ENCODE peak calls at places on chromosomes 2 and 18, in four cellular contexts. F is tibial nerve, Q is uterus, P is HCT116. J is an unnamed sample.

GRCh38 chr2:169659314-169659713 is 34.9 kb downstream of the CFAP210 start:
- DNase-seq in Q (no peak), F (no peak), P (no peak), J (no peak)

GRCh38 chr2:236038096-236038495 is 130.1 kb downstream of the GBX2 start:
- DNase-seq in P (no peak), Q (no peak), F (no peak), J (no peak)

GRCh38 chr2:168254158-168254935 is 7.0 kb upstream of the STK39 start:
- DNase-seq in Q (no peak), P (peak), F (no peak), J (peak)

GRCh38 chr18:28594034-28594433 is 417.1 kb upstream of the CDH2 start:
- DNase-seq in P (peak), Q (no peak), F (no peak), J (peak)

GRCh38 chr2:47899915-47900314 is 6.4 kb downstream of the FBXO11 start:
- DNase-seq in P (no peak), Q (no peak), F (no peak), J (no peak)

GRCh38 chr2:86072271-86072858 is 33.3 kb downstream of the POLR1A start:
- DNase-seq in F (peak), P (no peak), Q (peak), J (no peak)

GRCh38 chr18:58045265-58046086 is 1.4 kb downstream of the NEDD4L start:
- DNase-seq in P (peak), F (no peak), Q (peak), J (peak)

GRCh38 chr2:55811048-55811447 is 112.5 kb downstream of the EFEMP1 start:
- DNase-seq in P (no peak), Q (no peak), F (no peak), J (no peak)

GRCh38 chr2:63051795-63052333 is 1.2 kb downstream of the OTX1 start:
- DNase-seq in P (no peak), F (no peak), Q (no peak), J (no peak)

GRCh38 chr2:45962522-45962921 is 311.0 kb downstream of the PRKCE start:
- DNase-seq in P (peak), Q (peak), F (no peak), J (peak)

GRCh38 chr2:20563833-20564232 is 87.1 kb downstream of the HS1BP3 start:
- DNase-seq in P (no peak), F (no peak), Q (no peak), J (peak)

GRCh38 chr2:237818066-237818473 is 19.5 kb downstream of the RBM44 start:
- DNase-seq in F (no peak), Q (no peak), P (no peak), J (peak)

GRCh38 chr2:117853316-117853715 is 38.8 kb downstream of the DDX18 start:
- DNase-seq in P (no peak), Q (no peak), F (no peak), J (no peak)

GRCh38 chr2:10533811-10534321 is 85.7 kb upstream of the ODC1 start:
- DNase-seq in Q (no peak), F (no peak), P (no peak), J (peak)

GRCh38 chr18:79574938-79575525 is 104.6 kb upstream of the CTDP1 start:
- DNase-seq in Q (peak), P (no peak), F (no peak), J (no peak)

GRCh38 chr18:10312316-10313015 is 142.0 kb upstream of the APCDD1 start:
- DNase-seq in P (no peak), F (no peak), Q (no peak), J (no peak)

GRCh38 chr2:48601349-48601748 is 16.3 kb upstream of the GTF2A1L start:
- DNase-seq in P (peak), Q (no peak), F (no peak), J (peak)

GRCh38 chr2:240143801-240144648 is 3.6 kb upstream of the OTOS start:
- DNase-seq in F (peak), P (peak), Q (peak), J (peak)

GRCh38 chr2:103875111-103875510 is 978.8 kb upstream of the POU3F3 start:
- DNase-seq in P (no peak), Q (no peak), F (no peak), J (no peak)

GRCh38 chr2:34368304-34368703 is 769.2 kb upstream of the FAM98A start:
- DNase-seq in P (no peak), Q (no peak), F (no peak), J (no peak)

GRCh38 chr18:9513971-9514512 is 38.7 kb downstream of the RALBP1 start:
- DNase-seq in P (no peak), Q (no peak), F (no peak), J (peak)

GRCh38 chr18:75638223-75638596 is 210.7 kb upstream of the SMIM21 start:
- DNase-seq in F (peak), Q (no peak), P (no peak), J (peak)

GRCh38 chr2:10366601-10367270 is 64.0 kb downstream of the HPCAL1 start:
- DNase-seq in F (no peak), P (no peak), Q (no peak), J (no peak)

GRCh38 chr18:63302647-63303405 is 16.7 kb downstream of the BCL2 start:
- DNase-seq in F (no peak), P (no peak), Q (no peak), J (no peak)

GRCh38 chr18:78980777-78981651 is 1.4 kb downstream of the SALL3 start:
- DNase-seq in F (no peak), P (no peak), Q (no peak), J (no peak)

GRCh38 chr2:173150963-173151362 is 75.3 kb downstream of the MAP3K20 start:
- DNase-seq in Q (no peak), F (no peak), P (no peak), J (peak)

GRCh38 chr2:42841344-42841743 is 49.0 kb upstream of the HAAO start:
- DNase-seq in Q (peak), F (no peak), P (no peak), J (no peak)

GRCh38 chr2:73070651-73071451 is 661 bp downstream of the SFXN5 start:
- DNase-seq in P (peak), F (peak), Q (peak), J (peak)
- TF ChIP-seq POLR2A in P (peak), F (peak), Q (peak), J (no peak)

DNA sequence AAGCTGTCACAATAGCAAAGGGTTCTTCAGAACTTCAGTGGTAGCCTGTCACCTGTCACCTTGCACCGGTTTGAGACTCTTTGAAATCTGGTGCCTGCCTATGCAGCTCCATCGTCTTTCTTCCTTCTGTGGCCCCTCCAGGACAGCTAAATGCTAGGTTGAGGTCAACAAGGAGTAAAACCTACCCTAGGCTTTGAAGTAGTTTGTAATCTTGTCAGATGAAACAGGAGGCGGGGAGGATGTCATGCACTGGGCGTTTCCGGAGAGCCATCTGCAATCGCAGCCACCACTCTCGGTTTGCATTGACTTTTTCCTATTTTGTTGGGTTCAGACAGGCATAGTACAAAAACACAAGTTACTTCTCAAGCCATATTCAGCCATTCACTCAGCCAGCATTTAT is 116.7 kb downstream of the LPIN1 start:
- DNase-seq in P (no peak), Q (no peak), F (no peak), J (no peak)
- TF ChIP-seq POLR2A in P (no peak), Q (no peak), F (no peak), J (no peak)

DNA sequence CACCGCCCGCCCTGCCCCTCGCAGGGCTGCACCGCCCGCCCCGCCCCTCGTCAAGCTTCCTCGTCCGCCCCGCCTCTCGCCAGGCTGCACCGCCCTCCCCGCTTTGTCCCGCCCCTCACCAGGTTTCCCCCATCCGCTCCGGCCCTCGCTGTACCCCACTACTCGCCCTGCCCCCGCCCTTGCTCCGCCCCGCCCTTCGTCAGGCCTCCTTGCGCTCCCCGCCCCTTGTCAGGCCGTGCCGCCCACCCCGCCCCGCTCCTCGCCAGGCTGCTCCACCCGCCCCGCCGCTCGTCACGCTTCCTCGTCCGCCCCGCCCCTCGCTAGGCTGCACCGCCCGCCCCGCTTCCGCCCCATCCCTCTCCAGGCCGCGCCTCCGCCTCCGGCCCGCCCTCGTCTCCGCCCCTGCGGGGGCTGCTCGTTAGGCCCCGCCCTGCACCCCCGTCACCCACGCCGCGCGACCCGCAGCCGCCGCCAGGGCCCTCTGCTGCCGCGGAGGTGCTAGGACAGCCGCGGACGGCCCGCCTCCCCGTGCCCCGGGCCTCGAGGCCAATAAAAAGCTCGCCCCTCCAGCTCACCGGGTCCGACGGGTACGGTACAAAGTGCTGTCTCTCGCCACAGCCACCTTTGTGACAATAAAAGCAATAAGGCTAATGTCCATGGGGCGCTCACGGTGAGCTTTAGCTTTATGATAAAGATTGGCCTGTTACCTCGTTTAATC is 574 bp upstream of the DNPEP start:
- DNase-seq in Q (peak), P (peak), F (peak), J (peak)
- TF ChIP-seq POLR2A in Q (peak), P (no peak), F (no peak), J (no peak)

GRCh38 chr2:218319813-218320360 is 27.6 kb upstream of the TMBIM1 start:
- DNase-seq in P (no peak), Q (no peak), F (no peak), J (no peak)

GRCh38 chr2:218320704-218321336 is 28.5 kb upstream of the TMBIM1 start:
- DNase-seq in Q (no peak), P (no peak), F (no peak), J (no peak)

GRCh38 chr2:218323526-218324472 is 31.5 kb upstream of the TMBIM1 start:
- DNase-seq in F (peak), P (no peak), Q (peak), J (peak)

GRCh38 chr2:218325566-218326160 is 31.0 kb upstream of the CATIP start:
- DNase-seq in F (no peak), P (no peak), Q (no peak), J (no peak)

GRCh38 chr2:218322756-218323525 is 30.6 kb upstream of the TMBIM1 start:
- DNase-seq in F (peak), Q (peak), P (peak), J (peak)
- TF ChIP-seq POLR2A in F (no peak), Q (peak), P (no peak), J (no peak)

GRCh38 chr2:112296407-112296806 is 21.0 kb downstream of the ZC3H6 start:
- DNase-seq in F (no peak), P (no peak), Q (no peak), J (no peak)
- TF ChIP-seq POLR2A in F (no peak), P (no peak), Q (no peak), J (no peak)

J was measured in IMR-90.